ENCODE peak calls at places on chromosomes 16 and 17, in nine cellular contexts. J, Z, E, V, C, Q, W, B and D are unnamed samples.

GRCh38 chr16:74480150-74481029 is 59.1 kb upstream of the CLEC18B start:
- DNase-seq in J (peak; percentile 62), Z (peak; percentile 13), E (no peak), V (peak; percentile 60), C (no peak), Q (no peak), W (no peak), B (no peak), D (no peak)

GRCh38 chr16:23286131-23286532 is 16.0 kb upstream of the SCNN1B start:
- DNase-seq in J (peak; percentile 15), Z (no peak), E (no peak), V (peak; percentile 42), C (no peak), Q (peak; percentile 38), W (no peak), B (no peak), D (no peak)

GRCh38 chr17:57941384-57942370 is 13.5 kb downstream of the CUEDC1 start:
- DNase-seq in J (no peak), Z (no peak), E (no peak), V (no peak), C (no peak), Q (no peak), W (no peak), B (no peak), D (no peak)

GRCh38 chr17:8007836-8008235 is 5.4 kb downstream of the GUCY2D start:
- DNase-seq in J (no peak), Z (no peak), E (no peak), V (no peak), C (no peak), Q (no peak), W (no peak), B (no peak), D (no peak)

GRCh38 chr16:79644977-79645667 is 44.6 kb upstream of the MAF start:
- DNase-seq in J (no peak), Z (no peak), E (no peak), V (no peak), C (no peak), Q (peak; percentile 17), W (no peak), B (no peak), D (no peak)

GRCh38 chr17:46916211-46916610 is 6.7 kb upstream of the GOSR2 start:
- DNase-seq in J (no peak), Z (no peak), E (no peak), V (peak; percentile 39), C (no peak), Q (no peak), W (no peak), B (no peak), D (no peak)

GRCh38 chr16:50153648-50154368 is 702 bp downstream of the TENT4B start:
- DNase-seq in J (no peak), Z (peak; percentile 27), E (peak; percentile 35), V (peak; percentile 25), C (peak; percentile 32), Q (no peak), W (peak; percentile 60), B (peak; percentile 44), D (peak; percentile 57)

GRCh38 chr16:4337540-4338088 is 13.5 kb downstream of the PAM16 start:
- DNase-seq in J (no peak), Z (no peak), E (no peak), V (no peak), C (no peak), Q (no peak), W (no peak), B (no peak), D (no peak)

GRCh38 chr16:16868727-16869126 is 489.8 kb downstream of the NPIPA7 start:
- DNase-seq in J (no peak), Z (no peak), E (peak; percentile 42), V (no peak), C (no peak), Q (no peak), W (no peak), B (no peak), D (no peak)

GRCh38 chr16:51549836-51550235 is 398.8 kb upstream of the SALL1 start:
- DNase-seq in J (peak; percentile 79), Z (no peak), E (no peak), V (peak; percentile 32), C (no peak), Q (peak; percentile 16), W (no peak), B (no peak), D (no peak)

GRCh38 chr17:46727572-46728348 is 90.7 kb downstream of the WNT3 start:
- DNase-seq in J (peak; percentile 79), Z (no peak), E (no peak), V (peak; percentile 85), C (no peak), Q (peak; percentile 45), W (no peak), B (no peak), D (no peak)

GRCh38 chr17:64180089-64180488 is 50.1 kb upstream of the ERN1 start:
- DNase-seq in J (peak; percentile 83), Z (no peak), E (no peak), V (peak; percentile 52), C (no peak), Q (peak; percentile 63), W (no peak), B (no peak), D (no peak)

GRCh38 chr17:75552847-75553552 is 27.5 kb downstream of the LLGL2 start:
- DNase-seq in J (no peak), Z (no peak), E (peak; percentile 37), V (no peak), C (no peak), Q (no peak), W (no peak), B (no peak), D (no peak)

GRCh38 chr17:58637011-58637570 is 54.8 kb downstream of the TEX14 start:
- DNase-seq in J (no peak), Z (no peak), E (no peak), V (no peak), C (no peak), Q (no peak), W (no peak), B (no peak), D (no peak)

GRCh38 chr16:29926675-29927522 is 873 bp upstream of the KCTD13 start:
- DNase-seq in J (no peak), Z (peak; percentile 60), E (peak; percentile 33), V (peak; percentile 34), C (no peak), Q (no peak), W (no peak), B (peak; percentile 20), D (no peak)

GRCh38 chr16:66457888-66458287 is 30.8 kb downstream of the BEAN1 start:
- DNase-seq in J (no peak), Z (no peak), E (peak; percentile 14), V (peak; percentile 26), C (no peak), Q (no peak), W (no peak), B (no peak), D (no peak)

GRCh38 chr17:56185905-56186783 is 32.9 kb downstream of the ANKFN1 start:
- DNase-seq in J (peak; percentile 93), Z (no peak), E (no peak), V (peak; percentile 89), C (no peak), Q (peak; percentile 55), W (no peak), B (no peak), D (no peak)

GRCh38 chr17:58811301-58811700 is 55.6 kb downstream of the PPM1E start:
- DNase-seq in J (no peak), Z (no peak), E (no peak), V (no peak), C (no peak), Q (no peak), W (no peak), B (no peak), D (no peak)

GRCh38 chr16:24737391-24737871 is 8.0 kb downstream of the TNRC6A start:
- DNase-seq in J (peak; percentile 74), Z (no peak), E (no peak), V (peak; percentile 58), C (no peak), Q (no peak), W (no peak), B (no peak), D (no peak)
- TF ChIP-seq CTCF in J (no peak), Z (no peak), E (no peak), V (no peak), C (no peak), Q (no peak), W (no peak), B (no peak), D (no peak)

GRCh38 chr17:17748179-17748578 is 66.9 kb downstream of the RAI1 start:
- DNase-seq in J (no peak), Z (no peak), E (peak; percentile 49), V (no peak), C (no peak), Q (no peak), W (no peak), B (no peak), D (no peak)
- TF ChIP-seq CTCF in J (no peak), Z (no peak), E (peak; percentile 56), V (peak; percentile 20), C (no peak), Q (no peak), W (peak; percentile 20), B (peak; percentile 25), D (no peak)

GRCh38 chr17:7003745-7004144 is 7.9 kb downstream of the ALOX12 start:
- DNase-seq in J (no peak), Z (no peak), E (no peak), V (no peak), C (no peak), Q (no peak), W (no peak), B (no peak), D (no peak)

GRCh38 chr17:7002288-7003047 is 6.6 kb downstream of the ALOX12 start:
- DNase-seq in J (no peak), Z (no peak), E (no peak), V (no peak), C (no peak), Q (no peak), W (no peak), B (no peak), D (no peak)

GRCh38 chr17:6998855-6999508 is 3.1 kb downstream of the ALOX12 start:
- DNase-seq in J (no peak), Z (no peak), E (no peak), V (no peak), C (no peak), Q (no peak), W (no peak), B (no peak), D (no peak)

GRCh38 chr17:7004398-7005253 is 7.8 kb upstream of the RNASEK start:
- DNase-seq in J (peak; percentile 69), Z (peak; percentile 33), E (peak; percentile 87), V (peak; percentile 52), C (no peak), Q (no peak), W (peak; percentile 71), B (no peak), D (peak; percentile 76)

DNA sequence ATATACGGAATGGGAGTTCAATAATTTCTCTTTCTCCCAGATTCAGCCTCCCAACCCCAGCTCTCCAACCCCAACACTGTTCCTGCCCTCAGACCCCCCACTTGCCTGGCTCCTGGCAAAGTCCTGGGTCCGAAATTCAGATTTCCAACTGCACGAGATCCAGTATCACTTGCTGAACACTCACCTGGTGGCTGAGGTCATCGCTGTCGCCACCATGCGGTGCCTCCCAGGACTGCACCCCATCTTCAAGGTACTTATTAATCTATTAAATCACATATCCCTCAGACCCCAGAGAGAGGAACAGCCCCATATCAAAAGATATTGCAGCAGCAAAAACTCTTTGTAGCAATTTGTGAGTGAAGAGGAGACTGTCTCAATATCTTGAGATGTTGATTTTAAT is 5.7 kb downstream of the ALOX12 start:
- DNase-seq in J (peak; percentile 41), Z (no peak), E (peak; percentile 69), V (no peak), C (peak; percentile 84), Q (no peak), W (no peak), B (no peak), D (no peak)
- TF ChIP-seq CTCF in J (peak; percentile 70), Z (peak; percentile 31), E (peak; percentile 77), V (peak; percentile 65), C (peak; percentile 76), Q (peak; percentile 64), W (peak; percentile 58), B (peak; percentile 15), D (peak; percentile 34)

GRCh38 chr17:16962804-16963203 is 9.1 kb downstream of the TNFRSF13B start:
- DNase-seq in J (no peak), Z (no peak), E (peak; percentile 21), V (no peak), C (no peak), Q (no peak), W (no peak), B (no peak), D (no peak)
- TF ChIP-seq CTCF in J (no peak), Z (no peak), E (no peak), V (peak; percentile 21), C (no peak), Q (no peak), W (no peak), B (no peak), D (no peak)